ENCODE peak calls at places on chromosomes 12 and 14, in seven cellular contexts. M, W, J, X, C, S and P are unnamed samples.

GRCh38 chr12:5512585-5512970 is 80.7 kb downstream of the NTF3 start:
- DNase-seq in M (peak), W (no peak), J (no peak), X (no peak), C (no peak), S (no peak), P (no peak)

GRCh38 chr14:95886366-95886765 is 9.7 kb downstream of the TUNAR start:
- DNase-seq in M (no peak), W (no peak), J (no peak), X (no peak), C (no peak), S (no peak), P (no peak)

GRCh38 chr14:73477618-73478266 is 13.0 kb upstream of the RIOX1 start:
- DNase-seq in M (peak), W (no peak), J (no peak), X (no peak), C (no peak), S (peak), P (peak)

GRCh38 chr12:95072900-95073697 is at the start of gene NR2C1:
- DNase-seq in M (peak), W (peak), J (peak), X (peak), C (peak), S (peak), P (peak)

GRCh38 chr12:93540506-93540905 is 32.0 kb upstream of the SOCS2 start:
- DNase-seq in M (no peak), W (no peak), J (no peak), X (peak), C (no peak), S (peak), P (no peak)

GRCh38 chr12:1616233-1617066 is 12.6 kb upstream of the WNT5B start:
- DNase-seq in M (peak), W (no peak), J (no peak), X (no peak), C (no peak), S (no peak), P (no peak)

GRCh38 chr12:100789146-100789545 is 5.4 kb upstream of the ANO4 start:
- DNase-seq in M (no peak), W (no peak), J (no peak), X (no peak), C (no peak), S (peak), P (no peak)

GRCh38 chr12:1821805-1822204 is 1.4 kb downstream of the LRTM2 start:
- DNase-seq in M (no peak), W (no peak), J (no peak), X (no peak), C (no peak), S (no peak), P (no peak)

DNA sequence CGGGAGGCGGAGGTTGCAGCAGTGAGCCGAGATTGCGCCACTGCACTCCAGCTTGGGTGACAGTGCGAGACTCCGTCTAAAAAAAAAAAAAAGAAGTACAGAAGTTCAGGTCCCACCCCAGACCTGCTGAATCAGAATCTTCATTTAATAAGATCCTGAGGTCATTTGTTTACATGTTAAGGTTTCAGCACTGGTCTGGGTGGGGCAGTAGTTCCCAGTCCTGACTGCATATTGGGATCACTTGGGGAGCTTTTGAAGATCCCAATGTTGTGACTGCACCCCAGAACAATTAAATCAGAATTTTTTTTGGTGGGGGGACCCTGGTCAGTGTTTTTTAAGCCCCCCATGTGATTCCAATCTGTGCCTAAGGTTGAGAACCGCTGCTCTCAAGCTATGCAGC is 11.7 kb upstream of the COL2A1 start:
- DNase-seq in M (no peak), W (no peak), J (no peak), X (no peak), C (no peak), S (no peak), P (no peak)
- TF ChIP-seq CTCF in M (no peak), W (no peak), J (no peak), X (no peak), C (no peak), S (no peak), P (no peak)

DNA sequence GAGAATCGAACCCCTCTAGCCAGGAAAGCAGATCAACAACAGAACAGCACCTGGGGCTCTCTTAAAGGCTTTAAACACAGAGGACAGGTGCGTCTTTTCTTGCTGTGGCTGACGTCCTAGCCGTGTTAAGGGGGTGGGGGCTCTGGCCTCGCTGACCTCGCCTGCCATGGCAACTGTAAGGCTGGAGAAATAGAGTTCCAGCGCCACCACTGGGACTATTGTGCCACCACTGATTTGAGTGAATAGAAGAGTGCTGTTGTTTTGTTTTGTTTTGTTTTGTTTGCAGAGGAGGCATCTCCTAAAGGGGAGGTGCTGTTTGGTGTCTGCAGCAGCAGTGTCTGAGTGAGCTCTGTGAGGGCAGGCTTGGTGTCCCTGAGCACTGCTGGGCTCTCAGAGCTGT is 34.2 kb upstream of the PRMT8 start:
- DNase-seq in M (no peak), W (no peak), J (no peak), X (no peak), C (no peak), S (no peak), P (no peak)
- TF ChIP-seq CTCF in M (no peak), W (no peak), J (no peak), X (no peak), C (no peak), S (no peak), P (no peak)

GRCh38 chr12:112170376-112170775 is 45.0 kb downstream of the TRAFD1 start:
- DNase-seq in M (no peak), W (no peak), J (peak), X (no peak), C (peak), S (peak), P (no peak)
- TF ChIP-seq CTCF in M (no peak), W (no peak), J (no peak), X (no peak), C (peak), S (peak), P (peak)

GRCh38 chr12:39723831-39724230 is 104.2 kb upstream of the ABCD2 start:
- DNase-seq in M (no peak), W (no peak), J (peak), X (no peak), C (no peak), S (peak), P (no peak)
- TF ChIP-seq CTCF in M (no peak), W (no peak), J (no peak), X (no peak), C (no peak), S (no peak), P (no peak)

GRCh38 chr14:36604757-36605505 is 22.5 kb upstream of the NKX2-8 start:
- DNase-seq in M (peak), W (no peak), J (peak), X (peak), C (peak), S (peak), P (peak)

GRCh38 chr14:36600431-36600830 is 18.0 kb upstream of the NKX2-8 start:
- DNase-seq in M (no peak), W (no peak), J (no peak), X (no peak), C (no peak), S (no peak), P (no peak)

GRCh38 chr14:36605506-36605857 is 23.1 kb upstream of the NKX2-8 start:
- DNase-seq in M (no peak), W (no peak), J (no peak), X (no peak), C (no peak), S (peak), P (no peak)
- TF ChIP-seq CTCF in M (no peak), W (no peak), J (no peak), X (no peak), C (no peak), S (peak), P (no peak)

DNA sequence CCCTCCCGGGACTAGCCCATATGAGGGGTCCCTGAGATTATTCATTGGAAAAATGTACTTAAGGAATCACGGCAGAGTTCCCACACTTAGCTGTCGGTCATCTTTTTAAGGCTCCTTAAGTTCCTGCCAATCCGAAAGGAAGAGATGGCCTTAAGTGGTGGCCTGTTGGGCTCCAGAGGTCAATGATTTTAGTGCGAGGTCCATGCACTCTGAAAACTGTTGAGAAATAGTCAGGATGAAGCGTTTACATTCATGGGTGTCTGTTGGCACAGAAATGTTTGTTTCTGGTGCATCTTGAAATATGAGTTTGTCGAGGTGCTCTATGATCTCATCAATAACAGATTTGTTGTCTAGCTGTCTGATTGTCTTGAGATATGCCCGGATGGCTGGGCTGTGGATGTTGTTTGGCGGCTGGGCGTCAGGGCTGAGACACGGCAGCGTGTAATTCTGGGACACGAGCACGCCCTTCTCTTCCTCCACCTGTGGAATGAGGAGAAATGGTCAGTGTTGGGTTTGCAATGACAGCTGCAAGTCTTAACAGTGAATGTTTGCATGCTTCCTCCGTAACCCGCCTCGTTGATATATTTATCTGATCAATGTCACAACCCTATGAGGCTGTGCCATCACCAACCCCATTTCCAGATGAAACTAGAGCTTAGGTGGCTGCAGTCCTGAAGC is 1.6 kb downstream of the IL31 start:
- DNase-seq in M (no peak), W (no peak), J (no peak), X (no peak), C (no peak), S (no peak), P (no peak)
- TF ChIP-seq CTCF in M (no peak), W (no peak), J (no peak), X (no peak), C (no peak), S (no peak), P (no peak)

GRCh38 chr12:58252914-58253313 is 311.5 kb downstream of the ATP23 start:
- DNase-seq in M (no peak), W (no peak), J (no peak), X (no peak), C (no peak), S (no peak), P (no peak)

GRCh38 chr12:58253663-58254062 is 312.3 kb downstream of the ATP23 start:
- DNase-seq in M (no peak), W (no peak), J (no peak), X (no peak), C (no peak), S (no peak), P (no peak)

GRCh38 chr12:58249610-58250009 is 308.2 kb downstream of the ATP23 start:
- DNase-seq in M (no peak), W (no peak), J (no peak), X (no peak), C (no peak), S (no peak), P (no peak)

GRCh38 chr12:58247633-58248032 is 306.3 kb downstream of the ATP23 start:
- DNase-seq in M (no peak), W (no peak), J (no peak), X (no peak), C (no peak), S (no peak), P (no peak)

DNA sequence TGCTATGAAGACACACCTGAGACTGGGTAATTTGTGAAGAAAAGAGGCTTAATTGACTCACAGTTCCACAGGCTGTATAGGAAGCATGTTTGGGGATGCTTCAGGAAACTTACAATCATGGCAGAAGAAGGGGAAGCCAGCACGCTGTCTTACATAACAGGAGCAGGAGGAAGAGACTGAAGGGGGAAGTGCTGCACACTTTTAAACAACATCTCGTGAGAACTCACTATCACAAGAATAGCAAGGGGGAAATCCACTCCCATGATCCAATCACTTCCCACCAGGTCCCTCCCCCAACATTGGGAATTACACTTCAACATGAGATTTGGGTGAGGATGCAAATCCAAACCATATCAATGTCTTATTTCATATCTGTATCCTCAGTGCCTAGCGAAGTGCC is 307.2 kb downstream of the ATP23 start:
- DNase-seq in M (no peak), W (no peak), J (no peak), X (no peak), C (no peak), S (no peak), P (no peak)
- TF ChIP-seq CTCF in M (no peak), W (no peak), J (no peak), X (no peak), C (no peak), S (no peak), P (no peak)

GRCh38 chr14:33186656-33187055 is 248.0 kb downstream of the NPAS3 start:
- DNase-seq in M (no peak), W (no peak), J (no peak), X (no peak), C (no peak), S (peak), P (no peak)

GRCh38 chr14:33188880-33189279 is 250.2 kb downstream of the NPAS3 start:
- DNase-seq in M (no peak), W (no peak), J (no peak), X (no peak), C (no peak), S (no peak), P (no peak)

GRCh38 chr14:33184587-33184986 is 245.9 kb downstream of the NPAS3 start:
- DNase-seq in M (no peak), W (no peak), J (no peak), X (no peak), C (no peak), S (peak), P (no peak)
- TF ChIP-seq CTCF in M (no peak), W (no peak), J (no peak), X (no peak), C (no peak), S (no peak), P (no peak)

GRCh38 chr12:12008931-12009611 is 61.7 kb upstream of the BCL2L14 start:
- DNase-seq in M (peak), W (no peak), J (no peak), X (peak), C (no peak), S (peak), P (peak)
- TF ChIP-seq CTCF in M (no peak), W (no peak), J (no peak), X (no peak), C (no peak), S (no peak), P (peak)